ENCODE peak calls at places on chromosomes 12 and 14, in five cellular contexts. T is A549, Y is body of pancreas, W is uterus, U is esophagus squamous epithelium. R is an unnamed sample. For H3K4me1, the result is how much of the 10 kb centered on the place peaks cover.

GRCh38 chr14:92684801-92685560 is 63.4 kb downstream of the LGMN start:
- DNase-seq in W (no peak), U (no peak), T (no peak), Y (no peak), R (no peak)

GRCh38 chr14:99188721-99189120 is 83.3 kb downstream of the BCL11B start:
- DNase-seq in T (no peak), U (no peak), W (no peak), Y (no peak), R (no peak)

GRCh38 chr14:22249775-22250174 is 339.2 kb downstream of the DAD1 start:
- DNase-seq in T (no peak), U (no peak), Y (no peak), W (no peak), R (no peak)

GRCh38 chr12:10571141-10571540 is 42.3 kb downstream of the MAGOHB start:
- DNase-seq in W (no peak), U (no peak), Y (no peak), T (no peak), R (no peak)

GRCh38 chr12:25458047-25458552 is 95.0 kb downstream of the LMNTD1 start:
- DNase-seq in U (no peak), T (peak), Y (peak), W (no peak), R (no peak)

GRCh38 chr12:62808166-62808879 is 126.6 kb downstream of the PPM1H start:
- DNase-seq in Y (no peak), T (no peak), U (no peak), W (no peak), R (no peak)

GRCh38 chr12:128693771-128694170 is 130.0 kb downstream of the SLC15A4 start:
- DNase-seq in Y (no peak), T (no peak), U (no peak), W (no peak), R (no peak)

GRCh38 chr12:127667131-127667685 is 599.8 kb upstream of the TMEM132C start:
- DNase-seq in U (no peak), W (no peak), Y (no peak), T (no peak), R (no peak)

GRCh38 chr12:27979145-27979544 is 6.6 kb upstream of the PTHLH start:
- DNase-seq in Y (no peak), T (no peak), U (no peak), W (no peak), R (no peak)

GRCh38 chr14:64577211-64577610 is 27.4 kb downstream of the PPP1R36 start:
- DNase-seq in U (no peak), W (no peak), Y (no peak), T (no peak), R (no peak)

GRCh38 chr12:3304436-3305135 is 186.4 kb upstream of the PRMT8 start:
- DNase-seq in Y (peak), U (no peak), T (peak), W (no peak), R (no peak)

GRCh38 chr12:72281145-72281544 is 9.0 kb downstream of the TRHDE start:
- DNase-seq in U (no peak), T (no peak), W (no peak), Y (no peak), R (no peak)

GRCh38 chr12:109730306-109731145 is 16.9 kb downstream of the FAM222A start:
- DNase-seq in Y (no peak), W (no peak), T (no peak), U (no peak), R (no peak)

GRCh38 chr14:58638231-58639205 is 756 bp downstream of the DACT1 start:
- DNase-seq in U (no peak), W (peak), Y (peak), T (peak), R (peak)

GRCh38 chr12:123912415-123913385 is 59.9 kb downstream of the CCDC92 start:
- DNase-seq in U (no peak), T (peak), Y (no peak), W (no peak), R (no peak)

GRCh38 chr12:87323369-87323768 is 705.8 kb downstream of the C12orf50 start:
- DNase-seq in Y (no peak), U (no peak), T (no peak), W (no peak), R (no peak)

GRCh38 chr12:100348657-100349454 is 8.0 kb upstream of the SLC17A8 start:
- DNase-seq in W (no peak), Y (no peak), U (no peak), T (peak), R (no peak)

GRCh38 chr12:4203772-4204376 is 69.7 kb upstream of the CCND2 start:
- DNase-seq in Y (no peak), U (no peak), T (no peak), W (no peak), R (no peak)

GRCh38 chr12:121579190-121579791 is 1.5 kb downstream of the KDM2B start:
- DNase-seq in U (no peak), T (no peak), Y (peak), W (peak), R (peak)

GRCh38 chr12:124311292-124312109 is 16.6 kb downstream of the RFLNA start:
- DNase-seq in U (no peak), T (no peak), W (no peak), Y (no peak), R (peak)

GRCh38 chr14:103372552-103373304 is 12.5 kb upstream of the MARK3 start:
- DNase-seq in U (no peak), W (no peak), Y (peak), T (peak), R (no peak)

GRCh38 chr14:34981743-34982420 is 910 bp upstream of the SRP54 start:
- DNase-seq in Y (peak), W (no peak), T (peak), U (no peak), R (peak)

GRCh38 chr12:44874981-44875416 is 1.1 kb downstream of the NELL2 start:
- DNase-seq in U (no peak), W (no peak), Y (no peak), T (peak), R (no peak)

DNA sequence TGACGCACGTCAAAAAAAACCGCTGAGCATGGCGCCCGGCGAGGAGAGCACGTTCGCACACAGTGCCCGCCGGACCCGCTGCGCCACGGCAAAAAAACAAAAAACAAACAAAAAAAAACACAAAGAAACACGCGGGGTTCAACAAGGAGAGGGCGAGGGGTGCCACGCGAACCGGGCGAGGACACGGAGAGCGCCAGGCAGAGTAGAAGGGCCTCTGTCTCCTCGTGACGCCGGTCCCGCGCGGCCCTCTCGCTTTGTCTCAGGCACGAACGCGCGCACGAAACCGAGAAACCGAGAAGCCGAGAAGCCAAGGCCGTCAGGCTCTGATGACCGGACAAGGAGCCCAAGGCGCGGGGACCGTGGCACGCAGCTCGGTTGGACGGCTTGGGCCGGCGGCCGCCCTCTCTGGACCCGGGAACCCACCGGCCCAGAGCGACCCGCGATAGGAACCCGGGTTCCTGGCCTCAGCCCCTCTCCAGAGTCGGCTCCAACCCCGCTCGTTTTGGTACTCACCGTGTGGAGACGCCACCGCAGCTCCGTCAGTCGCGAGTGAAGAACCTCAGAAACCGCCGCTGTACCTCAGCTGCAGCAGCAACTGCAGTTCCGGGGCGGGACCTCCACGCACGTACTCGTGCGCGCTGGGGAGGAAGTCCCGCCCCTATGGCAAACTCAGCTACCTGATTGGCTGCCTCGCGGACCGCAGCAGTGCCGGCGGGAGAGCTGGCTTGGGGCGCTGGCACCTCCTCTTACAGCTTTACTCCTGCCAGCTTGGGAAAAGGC is at the start of the genes DDX24 and IFI27L1:
- DNase-seq in W (peak), Y (peak), U (peak), T (peak), R (peak)
- TF ChIP-seq POLR2A in W (peak), Y (peak), U (peak), T (peak), R (peak)

DNA sequence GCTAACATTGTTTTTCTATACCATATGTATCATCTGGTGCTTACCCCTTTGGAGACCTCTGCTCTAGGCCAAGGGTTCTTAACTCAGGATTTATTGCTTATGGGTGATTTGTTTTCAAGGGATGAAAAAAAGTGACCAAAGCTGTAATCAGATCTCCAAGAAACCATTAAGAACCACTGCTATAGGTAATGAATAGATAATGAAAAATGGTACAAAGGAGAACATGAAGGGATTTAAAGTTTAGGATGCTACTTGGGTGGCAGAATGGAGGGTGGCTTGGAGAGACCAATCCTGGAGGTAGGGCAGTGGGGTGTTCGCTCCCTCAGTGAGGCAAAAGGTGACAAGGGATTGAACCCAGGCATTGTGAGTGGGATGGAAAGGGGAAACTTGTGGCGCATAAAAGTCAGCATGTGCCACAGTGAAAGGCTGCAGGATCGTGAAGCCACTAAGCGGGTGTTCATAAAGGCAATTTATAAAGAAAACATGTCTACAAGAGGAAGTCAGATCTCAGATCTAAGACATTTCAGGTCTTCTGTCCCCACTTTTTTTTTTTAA is 76.7 kb upstream of the SLC38A2 start:
- DNase-seq in T (no peak), W (no peak), U (no peak), Y (no peak), R (no peak)
- H3K4me1 ChIP-seq in T (under half), W (under half), U (under half), Y (half or more), R (under half)

DNA sequence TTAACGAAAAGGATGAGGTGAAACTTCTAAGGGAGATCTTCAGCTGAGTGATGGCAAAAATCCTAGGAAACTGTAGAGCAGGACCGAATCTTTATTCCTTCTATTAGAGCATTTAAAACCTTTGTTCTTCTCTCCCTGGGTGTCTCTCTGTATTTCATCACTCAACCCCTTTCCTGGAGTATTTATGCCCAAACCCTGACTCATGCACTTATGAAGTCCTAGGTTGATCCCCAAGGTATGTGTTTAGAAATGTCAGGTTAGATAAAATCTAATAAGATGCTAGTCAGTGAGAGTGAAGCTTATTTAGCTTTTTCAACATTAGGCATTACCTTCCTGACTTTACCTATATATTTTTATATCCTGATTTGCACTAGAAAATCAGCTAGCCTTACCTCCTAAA is 239.8 kb upstream of the NPAS3 start:
- DNase-seq in Y (no peak), W (no peak), T (no peak), U (no peak), R (no peak)
- TF ChIP-seq POLR2A in Y (no peak), W (no peak), T (no peak), U (no peak), R (no peak)

GRCh38 chr14:74596747-74597456 is 15.1 kb downstream of the LTBP2 start:
- DNase-seq in W (peak), Y (peak), U (no peak), T (no peak), R (no peak)

GRCh38 chr14:74595006-74595735 is 16.9 kb downstream of the LTBP2 start:
- DNase-seq in U (no peak), Y (peak), W (peak), T (no peak), R (peak)

GRCh38 chr14:74601982-74602381 is 10.1 kb downstream of the LTBP2 start:
- DNase-seq in W (no peak), Y (no peak), U (no peak), T (no peak), R (no peak)

GRCh38 chr14:74599946-74600345 is 12.1 kb downstream of the LTBP2 start:
- DNase-seq in W (peak), T (no peak), Y (no peak), U (no peak), R (no peak)

DNA sequence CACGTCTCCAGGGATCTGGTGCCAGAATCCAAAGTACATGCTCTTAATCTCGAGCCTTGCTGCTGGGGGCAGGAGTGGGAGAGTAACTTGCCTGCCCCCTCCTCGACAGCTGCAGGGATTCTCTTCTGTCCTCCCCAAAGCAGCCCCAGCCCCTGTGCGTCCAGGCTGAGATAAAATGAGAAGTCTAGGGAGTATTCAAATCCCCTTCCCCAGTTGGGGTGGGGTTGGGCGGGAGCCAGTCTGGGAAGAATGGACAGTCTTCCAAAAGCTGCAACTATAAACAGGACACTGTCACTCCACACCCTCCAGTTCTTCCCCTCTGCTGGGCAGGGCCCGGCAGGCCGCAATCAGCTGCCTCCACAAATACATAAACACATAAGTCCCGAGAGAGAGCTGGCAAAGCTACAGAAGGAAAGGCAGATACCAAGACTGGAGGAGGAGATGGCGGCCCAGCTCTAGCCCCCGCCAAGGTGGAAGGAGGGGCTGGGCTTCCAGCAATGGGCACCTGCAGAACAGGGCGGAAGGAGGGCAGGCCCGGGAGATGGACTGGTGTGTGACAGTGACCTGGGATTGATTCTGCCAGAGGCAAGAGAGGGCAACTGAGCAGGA is 12.7 kb downstream of the LTBP2 start:
- DNase-seq in U (no peak), Y (no peak), W (peak), T (no peak), R (no peak)
- H3K4me1 ChIP-seq in U (under half), Y (under half), W (under half), T (under half), R (under half)